ENCODE peak calls at places on chromosomes 3 and 15, in four cellular contexts. V is CD8-positive, alpha-beta memory T cell; Q is K562; S is aorta. M is an unnamed sample. For H3K4me1 and H3K9me3, the result is how much of the 10 kb centered on the place peaks cover.

GRCh38 chr3:47824541-47825473 is 21.9 kb downstream of the DHX30 start:
- DNase-seq in S (peak), Q (peak), V (peak), M (peak)

GRCh38 chr3:124584552-124585391 is 145.5 kb upstream of the UMPS start:
- DNase-seq in Q (peak), V (peak), S (peak), M (no peak)

GRCh38 chr15:80518522-80518921 is 114.3 kb downstream of the ARNT2 start:
- DNase-seq in V (no peak), Q (no peak), S (no peak), M (no peak)

GRCh38 chr15:63791236-63791635 is 42.5 kb downstream of the HERC1 start:
- DNase-seq in V (no peak), S (no peak), Q (no peak), M (no peak)

GRCh38 chr3:30581067-30581585 is 25.3 kb upstream of the TGFBR2 start:
- DNase-seq in V (no peak), S (no peak), Q (no peak), M (no peak)

GRCh38 chr3:67648701-67649100 is 5.7 kb downstream of the SUCLG2 start:
- DNase-seq in Q (no peak), S (no peak), V (no peak), M (no peak)

GRCh38 chr3:143207338-143207961 is 87.9 kb downstream of the CHST2 start:
- DNase-seq in V (no peak), Q (peak), S (no peak), M (no peak)

GRCh38 chr3:136546718-136547117 is 205.5 kb downstream of the STAG1 start:
- DNase-seq in S (no peak), V (no peak), Q (peak), M (no peak)

GRCh38 chr15:68580026-68580882 is 1.5 kb downstream of the CORO2B start:
- DNase-seq in Q (no peak), V (no peak), S (no peak), M (peak)

GRCh38 chr3:16704938-16705337 is 99.7 kb upstream of the DAZL start:
- DNase-seq in V (no peak), S (no peak), Q (no peak), M (no peak)

GRCh38 chr3:177201707-177202397 is 4.6 kb upstream of the TBL1XR1 start:
- DNase-seq in Q (no peak), V (peak), S (no peak), M (no peak)

GRCh38 chr3:58584690-58585004 is 7.5 kb upstream of the FAM107A start:
- DNase-seq in V (no peak), S (no peak), Q (no peak), M (no peak)

GRCh38 chr3:140384028-140384771 is 293.7 kb upstream of the TRIM42 start:
- DNase-seq in V (no peak), Q (no peak), S (no peak), M (no peak)

GRCh38 chr3:138936763-138937689 is 9.9 kb downstream of the FOXL2 start:
- DNase-seq in V (no peak), S (no peak), Q (no peak), M (no peak)

GRCh38 chr3:127216415-127217261 is 23.7 kb downstream of the PRR23E start:
- DNase-seq in S (no peak), Q (no peak), V (no peak), M (no peak)

GRCh38 chr3:77539677-77540076 is 499.8 kb downstream of the ROBO2 start:
- DNase-seq in S (no peak), V (no peak), Q (no peak), M (no peak)

GRCh38 chr3:122314467-122314866 is 10.6 kb upstream of the CSTA start:
- DNase-seq in S (no peak), V (no peak), Q (no peak), M (no peak)

GRCh38 chr15:20294651-20295237 is 246.9 kb downstream of the GOLGA6L6 start:
- DNase-seq in S (no peak), Q (no peak), V (no peak), M (no peak)

GRCh38 chr3:194315965-194316361 is 35.2 kb downstream of the CPN2 start:
- DNase-seq in S (no peak), Q (no peak), V (no peak), M (no peak)

GRCh38 chr3:61111764-61112163 is 139.5 kb downstream of the FHIT start:
- DNase-seq in S (no peak), Q (no peak), V (no peak), M (no peak)

GRCh38 chr15:54032066-54032465 is 53.8 kb downstream of the UNC13C start:
- DNase-seq in Q (no peak), V (no peak), S (no peak), M (no peak)

GRCh38 chr15:38539008-38539343 is 25.6 kb downstream of the RASGRP1 start:
- DNase-seq in Q (no peak), V (no peak), S (no peak), M (no peak)

GRCh38 chr15:38540516-38540915 is 24.1 kb downstream of the RASGRP1 start:
- DNase-seq in Q (no peak), V (no peak), S (no peak), M (no peak)

GRCh38 chr15:38545179-38545578 is 19.4 kb downstream of the RASGRP1 start:
- DNase-seq in V (no peak), S (no peak), Q (no peak), M (no peak)

GRCh38 chr15:38538328-38539007 is 26.1 kb downstream of the RASGRP1 start:
- DNase-seq in V (no peak), S (no peak), Q (no peak), M (no peak)

DNA sequence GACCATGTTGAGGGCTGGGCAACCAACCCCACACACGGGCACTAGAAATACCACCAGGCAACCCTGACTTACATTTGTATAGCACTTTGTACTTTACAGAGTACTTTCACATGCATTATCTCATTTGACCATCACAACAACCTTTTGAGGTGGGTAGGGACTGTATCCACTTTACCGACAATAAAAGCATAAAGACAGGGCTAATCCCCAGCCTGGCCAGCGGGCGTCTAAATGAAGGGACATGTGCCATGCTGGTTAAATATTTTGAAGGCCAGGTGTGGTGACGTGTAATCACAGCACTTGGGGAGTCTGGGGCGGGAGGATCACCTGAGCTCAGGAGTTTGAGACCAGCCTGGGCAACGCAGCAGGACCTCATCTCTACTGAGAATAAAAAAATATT is 23.6 kb downstream of the RASGRP1 start:
- DNase-seq in S (no peak), Q (no peak), V (no peak), M (no peak)
- H3K4me1 ChIP-seq in S (under half), Q (under half), V (half or more), M (under half)

GRCh38 chr15:67544475-67544874 is 2.0 kb downstream of the MAP2K5 start:
- DNase-seq in V (no peak), S (no peak), Q (no peak), M (no peak)
- H3K4me3 ChIP-seq in V (no peak), S (no peak), Q (no peak), M (no peak)

DNA sequence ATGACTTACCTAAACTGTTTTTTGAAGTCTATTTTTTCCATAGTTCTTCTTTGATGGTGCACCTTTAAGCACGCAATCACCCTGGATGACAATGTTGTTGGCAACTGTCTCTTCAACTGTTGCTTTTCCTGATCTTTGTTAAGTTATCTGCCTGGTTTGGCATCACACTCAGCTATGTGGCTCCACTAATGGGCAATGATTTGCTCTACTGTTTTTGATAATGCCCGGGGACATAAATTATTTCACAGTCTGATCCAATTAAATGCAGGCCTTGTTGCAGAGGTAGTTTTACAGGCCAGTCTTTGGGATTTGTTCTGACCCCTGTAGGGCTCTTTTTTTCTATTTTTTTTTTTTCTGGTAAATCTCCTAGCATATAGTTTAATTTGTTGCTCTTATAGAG is 436.3 kb downstream of the ZNF385D start:
- DNase-seq in S (no peak), V (no peak), Q (no peak), M (no peak)
- H3K9me3 ChIP-seq in S (under half), V (under half), Q (under half), M (under half)

DNA sequence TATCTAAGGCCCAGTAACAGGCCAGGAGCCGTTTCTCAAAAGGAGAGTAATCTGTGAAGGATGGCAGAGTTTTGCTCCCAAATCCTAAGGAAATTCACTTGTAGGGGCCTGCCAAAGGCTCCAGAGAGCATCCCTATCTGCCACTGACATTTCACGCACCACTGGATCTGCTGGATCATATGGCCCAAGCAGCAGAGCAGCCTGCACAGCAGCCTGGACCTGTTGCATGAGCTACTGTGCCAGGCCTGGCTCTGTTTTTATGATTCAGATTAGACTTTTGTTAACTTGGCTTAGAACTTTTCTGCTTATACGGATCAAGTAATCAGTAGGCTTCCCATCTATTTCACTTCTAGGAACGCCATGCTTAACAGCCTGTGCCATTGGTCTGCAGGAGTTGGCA is 70.7 kb downstream of the CHRD start:
- DNase-seq in V (no peak), Q (no peak), S (no peak), M (no peak)
- H3K4me1 ChIP-seq in V (under half), Q (under half), S (under half), M (under half)

GRCh38 chr3:32056559-32057290 is 49.7 kb upstream of the GPD1L start:
- DNase-seq in S (no peak), V (no peak), Q (no peak), M (no peak)
- H3K4me3 ChIP-seq in S (no peak), V (no peak), Q (no peak), M (no peak)

DNA sequence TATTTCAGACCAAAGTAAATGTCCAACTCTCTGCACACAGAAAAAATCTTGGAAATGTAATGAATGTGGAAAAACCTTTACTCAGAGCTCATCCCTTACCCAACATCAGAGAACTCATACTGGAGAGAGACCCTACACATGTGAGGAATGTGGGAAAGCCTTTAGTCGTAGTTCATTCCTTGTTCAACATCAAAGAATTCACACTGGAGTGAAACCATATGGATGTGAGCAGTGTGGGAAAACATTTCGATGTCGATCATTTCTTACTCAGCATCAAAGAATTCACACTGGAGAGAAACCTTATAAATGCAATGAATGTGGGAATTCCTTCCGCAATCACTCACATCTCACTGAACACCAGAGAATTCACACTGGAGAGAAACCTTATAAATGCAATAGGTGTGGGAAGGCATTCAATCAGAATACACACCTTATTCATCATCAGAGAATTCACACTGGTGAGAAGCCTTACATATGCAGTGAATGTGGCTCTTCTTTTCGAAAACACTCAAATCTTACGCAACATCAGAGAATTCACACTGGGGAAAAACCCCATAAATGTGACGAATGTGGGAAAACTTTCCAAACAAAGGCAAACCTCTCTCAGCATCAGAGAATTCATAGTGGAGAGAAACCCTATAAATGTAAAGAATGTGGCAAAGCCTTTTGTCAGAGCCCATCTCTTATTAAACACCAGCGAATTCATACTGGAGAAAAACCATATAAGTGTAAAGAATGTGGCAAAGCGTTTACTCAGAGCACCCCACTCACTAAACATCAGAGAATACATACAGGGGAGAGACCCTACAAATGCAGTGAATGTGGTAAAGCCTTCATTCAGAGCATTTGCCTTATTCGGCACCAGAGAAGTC is 8.0 kb upstream of the ZNF501 start:
- DNase-seq in V (no peak), S (no peak), Q (no peak), M (no peak)
- H3K9me3 ChIP-seq in V (half or more), S (under half), Q (under half), M (under half)

GRCh38 chr15:74838746-74839525 is 4.0 kb downstream of the ULK3 start:
- DNase-seq in S (no peak), Q (peak), V (no peak), M (no peak)

GRCh38 chr15:74835312-74835823 is 7.6 kb downstream of the ULK3 start:
- DNase-seq in Q (peak), S (peak), V (peak), M (peak)

GRCh38 chr15:74838117-74838516 is 4.8 kb downstream of the ULK3 start:
- DNase-seq in V (no peak), Q (no peak), S (no peak), M (no peak)

GRCh38 chr15:74837482-74837881 is 5.5 kb downstream of the ULK3 start:
- DNase-seq in V (no peak), Q (no peak), S (no peak), M (no peak)

DNA sequence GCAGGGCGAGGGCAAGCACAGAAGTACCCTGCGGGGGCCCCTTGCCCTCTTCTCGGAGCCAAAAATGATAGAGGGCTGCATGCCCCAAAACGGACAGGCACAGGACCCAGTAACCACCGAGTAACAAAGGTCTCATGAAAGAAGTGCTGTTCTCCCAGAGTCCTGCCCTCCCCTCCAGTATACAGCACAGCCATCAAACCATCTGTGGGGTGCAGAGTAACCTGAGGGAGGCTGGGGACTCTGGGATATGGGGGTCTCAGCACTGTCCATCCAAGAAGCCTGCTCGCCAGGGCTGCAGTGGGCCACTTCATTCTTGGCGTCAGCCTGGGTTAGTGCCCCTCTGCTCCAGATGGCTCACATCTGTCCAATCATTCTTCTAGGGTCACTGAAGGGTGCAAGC is 6.1 kb downstream of the ULK3 start:
- DNase-seq in Q (no peak), S (no peak), V (no peak), M (no peak)
- H3K4me1 ChIP-seq in Q (under half), S (under half), V (under half), M (under half)

DNA sequence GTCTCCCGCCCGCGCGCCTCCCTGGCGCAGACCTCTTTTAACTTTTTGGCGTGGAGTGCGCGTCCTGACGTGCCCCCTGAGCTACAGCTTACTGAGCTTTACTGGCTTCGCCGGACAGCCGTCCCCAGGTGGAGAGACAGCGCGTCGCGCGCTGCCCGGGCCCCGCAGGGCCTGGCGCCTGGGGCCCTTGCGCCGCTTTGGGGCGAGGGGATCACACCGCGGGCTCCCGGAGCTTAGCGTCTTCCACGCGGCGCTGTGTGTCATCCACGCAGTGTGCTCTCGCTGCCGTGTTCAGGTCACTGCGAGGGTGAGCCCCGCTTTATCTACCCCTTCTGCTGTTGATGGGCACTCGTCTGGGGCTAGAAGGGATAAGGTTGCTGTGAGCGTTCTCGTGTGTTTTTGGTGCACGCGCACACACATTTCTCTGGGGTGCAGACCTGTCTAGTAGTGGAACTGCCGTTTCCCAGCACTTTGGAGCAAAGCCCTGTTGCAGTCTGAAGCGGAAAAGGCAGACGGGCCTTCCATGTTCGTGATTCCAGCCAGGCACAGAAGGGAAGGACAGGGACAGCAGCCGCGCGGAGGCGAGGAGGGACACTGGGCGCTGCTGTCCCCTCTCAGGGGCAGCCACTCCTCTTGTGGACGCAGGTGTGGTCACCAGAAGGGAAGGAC is 33.1 kb upstream of the ALDH1L1 start:
- DNase-seq in S (no peak), V (no peak), Q (no peak), M (no peak)
- H3K4me3 ChIP-seq in S (peak), V (no peak), Q (no peak), M (peak)

GRCh38 chr15:25090073-25090733 is 135.4 kb downstream of the SNRPN start:
- DNase-seq in S (no peak), V (no peak), Q (no peak), M (no peak)

GRCh38 chr15:25089577-25089976 is 134.8 kb downstream of the SNRPN start:
- DNase-seq in V (no peak), S (no peak), Q (no peak), M (no peak)

GRCh38 chr15:25091421-25092158 is 136.8 kb downstream of the SNRPN start:
- DNase-seq in S (no peak), V (no peak), Q (no peak), M (no peak)

GRCh38 chr15:25087137-25087536 is 132.3 kb downstream of the SNRPN start:
- DNase-seq in V (no peak), S (no peak), Q (no peak), M (no peak)

DNA sequence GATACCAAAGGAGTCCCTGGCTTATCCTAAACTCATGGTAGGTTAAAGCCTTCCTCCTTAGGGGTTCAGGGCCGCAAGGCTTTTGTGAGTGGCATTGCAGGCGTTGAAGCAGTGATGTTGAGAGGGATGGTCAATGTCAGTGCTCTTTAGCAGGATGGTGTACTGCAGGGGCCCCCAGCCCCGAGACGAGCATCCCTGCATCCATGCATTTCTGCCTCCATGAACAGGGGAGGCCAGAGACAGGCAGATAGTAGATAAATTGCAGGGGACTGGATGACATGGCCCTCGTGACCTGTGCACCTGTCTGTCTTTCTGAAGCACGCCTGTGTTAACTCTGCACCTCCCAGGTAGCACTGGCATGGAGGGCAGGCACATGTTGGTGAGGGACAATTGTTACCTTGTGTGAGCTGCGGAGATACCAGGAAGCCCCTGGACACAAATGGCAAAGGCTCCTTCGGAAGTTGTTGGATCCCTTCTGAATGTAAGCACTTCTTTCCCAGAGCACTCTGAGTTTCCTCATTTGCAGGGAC is 133.5 kb downstream of the SNRPN start:
- DNase-seq in Q (no peak), V (no peak), S (no peak), M (no peak)
- H3K9me3 ChIP-seq in Q (under half), V (half or more), S (under half), M (under half)

DNA sequence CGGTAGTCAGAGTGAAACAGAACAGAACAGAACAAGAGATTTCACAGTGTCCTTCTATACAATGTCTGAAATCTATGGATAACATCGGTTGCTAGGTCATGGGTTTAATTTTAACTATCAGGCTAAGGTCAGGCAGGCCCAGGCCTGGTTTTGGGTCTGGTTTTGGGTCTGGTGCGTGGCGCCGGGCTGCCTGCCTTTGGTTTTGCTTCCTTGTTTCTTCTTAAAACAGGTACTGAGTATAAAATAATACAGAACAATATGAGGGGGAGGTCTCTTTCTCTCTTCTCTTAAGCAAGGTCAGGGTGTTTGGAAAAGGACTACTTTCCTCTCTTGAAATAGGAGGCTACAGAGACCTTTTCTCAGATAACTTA is 1.4 kb downstream of the AEN start:
- DNase-seq in S (no peak), V (no peak), Q (no peak), M (peak)
- H3K4me1 ChIP-seq in S (under half), V (half or more), Q (under half), M (half or more)

M was measured in HAP-1.